ENCODE peak calls at places on chromosomes 3 and 15, in seven cellular contexts. Z is cardiac fibroblast, L is RCC 7860, E is COR-L47, V is iPS-NIHi11, D is NCI-H2081 treated with DMSO at 0.1 percent for 48 hours, H is DMS153. R is an unnamed sample.

GRCh38 chr3:143352031-143352623 is 232.6 kb downstream of the CHST2 start:
- DNase-seq in Z (no peak), L (no peak), E (no peak), V (no peak), D (no peak), H (no peak), R (no peak)

GRCh38 chr3:183966361-183966791 is 51.3 kb downstream of the ABCC5 start:
- DNase-seq in Z (no peak), L (no peak), E (no peak), V (no peak), D (no peak), H (no peak), R (no peak)

GRCh38 chr3:123518892-123519485 is 65.9 kb downstream of the HACD2 start:
- DNase-seq in Z (peak; percentile 14), L (no peak), E (no peak), V (no peak), D (no peak), H (no peak), R (no peak)

GRCh38 chr3:66423791-66424190 is 77.0 kb downstream of the LRIG1 start:
- DNase-seq in Z (peak; percentile 65), L (no peak), E (no peak), V (no peak), D (no peak), H (no peak), R (no peak)

GRCh38 chr3:66527253-66527652 is 26.4 kb upstream of the LRIG1 start:
- DNase-seq in Z (no peak), L (no peak), E (peak; percentile 9), V (no peak), D (no peak), H (no peak), R (no peak)

GRCh38 chr15:39579487-39580116 is 1.3 kb upstream of the THBS1 start:
- DNase-seq in Z (peak; percentile 96), L (peak; percentile 94), E (peak; percentile 26), V (peak; percentile 79), D (no peak), H (peak; percentile 4), R (no peak)

GRCh38 chr15:52290329-52290728 is 5.3 kb downstream of the MYO5C start:
- DNase-seq in Z (no peak), L (no peak), E (no peak), V (no peak), D (no peak), H (no peak), R (no peak)

GRCh38 chr15:70271422-70272088 is 173.8 kb upstream of the TLE3 start:
- DNase-seq in Z (peak; percentile 96), L (peak; percentile 84), E (peak; percentile 55), V (peak; percentile 49), D (no peak), H (peak; percentile 11), R (peak; percentile 90)

GRCh38 chr3:127574880-127575878 is 15.4 kb downstream of the TPRA1 start:
- DNase-seq in Z (peak; percentile 94), L (peak; percentile 82), E (peak; percentile 75), V (peak; percentile 96), D (peak; percentile 68), H (peak; percentile 69), R (peak; percentile 93)

GRCh38 chr15:50977157-50977556 is 68.7 kb downstream of the AP4E1 start:
- DNase-seq in Z (peak; percentile 56), L (no peak), E (no peak), V (no peak), D (no peak), H (no peak), R (no peak)

GRCh38 chr15:30043211-30043655 is 39.5 kb upstream of the GOLGA8J start:
- DNase-seq in Z (peak; percentile 52), L (peak; percentile 36), E (no peak), V (no peak), D (no peak), H (no peak), R (no peak)

GRCh38 chr3:53747559-53747958 is 98.7 kb downstream of the CHDH start:
- DNase-seq in Z (no peak), L (no peak), E (no peak), V (no peak), D (no peak), H (no peak), R (no peak)

GRCh38 chr3:105686324-105686897 is 182.4 kb downstream of the CBLB start:
- DNase-seq in Z (peak; percentile 65), L (peak; percentile 26), E (no peak), V (peak; percentile 35), D (peak; percentile 19), H (no peak), R (no peak)

GRCh38 chr3:147940846-147941245 is 531.7 kb downstream of the ZIC1 start:
- DNase-seq in Z (no peak), L (no peak), E (no peak), V (no peak), D (no peak), H (no peak), R (no peak)

R was measured in ascending aorta.